ENCODE peak calls at places on chromosomes 13 and 19, in four cellular contexts. P, Q, F and O are unnamed samples.

GRCh38 chr13:102862624-102863210 is 16.9 kb downstream of the ERCC5 start:
- DNase-seq in F (no peak), Q (no peak), P (no peak), O (no peak)

GRCh38 chr13:106899444-106899843 is 331.5 kb upstream of the ARGLU1 start:
- DNase-seq in F (no peak), Q (no peak), P (no peak), O (no peak)

GRCh38 chr13:62846302-62846701 is 1430.7 kb upstream of the PCDH20 start:
- DNase-seq in P (no peak), F (no peak), Q (no peak), O (peak)

GRCh38 chr19:40091205-40092129 is 724 bp upstream of the ZNF780A start:
- DNase-seq in Q (no peak), P (no peak), F (no peak), O (no peak)

GRCh38 chr19:54434862-54435174 is 14.2 kb upstream of the LENG8 start:
- DNase-seq in P (no peak), Q (no peak), F (peak), O (no peak)

GRCh38 chr19:45507864-45508680 is 793 bp downstream of the VASP start:
- DNase-seq in P (peak), F (peak), Q (no peak), O (no peak)

GRCh38 chr13:40640845-40641458 is 25.5 kb downstream of the FOXO1 start:
- DNase-seq in P (no peak), Q (no peak), F (no peak), O (no peak)

GRCh38 chr13:55583953-55584593 is 1556.6 kb upstream of the PRR20A start:
- DNase-seq in Q (no peak), P (no peak), F (no peak), O (no peak)

GRCh38 chr13:29674532-29674931 is 79.0 kb upstream of the SLC7A1 start:
- DNase-seq in Q (no peak), F (no peak), P (no peak), O (no peak)

GRCh38 chr13:106052200-106052767 is 483.2 kb downstream of the EFNB2 start:
- DNase-seq in F (no peak), P (no peak), Q (no peak), O (peak)

GRCh38 chr13:30119476-30119875 is 187.9 kb downstream of the KATNAL1 start:
- DNase-seq in F (peak), Q (peak), P (peak), O (no peak)

GRCh38 chr13:49419292-49419691 is 24.6 kb downstream of the CAB39L start:
- DNase-seq in P (no peak), F (no peak), Q (no peak), O (no peak)

GRCh38 chr13:75544681-75545333 is 4.8 kb upstream of the UCHL3 start:
- DNase-seq in Q (peak), F (no peak), P (no peak), O (peak)

GRCh38 chr13:45411631-45412030 is 6.5 kb downstream of the SLC25A30 start:
- DNase-seq in F (no peak), P (no peak), Q (no peak), O (no peak)

GRCh38 chr19:1007399-1007745 is 7.2 kb downstream of the GRIN3B start:
- DNase-seq in F (no peak), Q (no peak), P (no peak), O (no peak)

GRCh38 chr19:13100871-13101589 is 1.6 kb downstream of the LYL1 start:
- DNase-seq in F (no peak), P (no peak), Q (no peak), O (no peak)

GRCh38 chr19:35666251-35666913 is at the start of gene UPK1A:
- DNase-seq in F (no peak), Q (no peak), P (no peak), O (no peak)

GRCh38 chr19:45251452-45252354 is 632 bp downstream of the MARK4 start:
- DNase-seq in F (no peak), Q (no peak), P (peak), O (no peak)

GRCh38 chr13:108214511-108215383 is 589 bp downstream of the LIG4 start:
- DNase-seq in F (no peak), P (peak), Q (no peak), O (no peak)

GRCh38 chr13:107157272-107157671 is 589.3 kb upstream of the ARGLU1 start:
- DNase-seq in Q (no peak), P (no peak), F (no peak), O (peak)

GRCh38 chr19:2199215-2199614 is 35.5 kb downstream of the DOT1L start:
- DNase-seq in P (peak), Q (no peak), F (no peak), O (no peak)
- H3K4me3 ChIP-seq in P (no peak), Q (no peak), F (no peak), O (no peak)

GRCh38 chr19:49690656-49691242 is at the start of gene CPT1C:
- DNase-seq in F (peak), Q (no peak), P (no peak), O (no peak)
- H3K4me3 ChIP-seq in F (peak), Q (peak), P (no peak), O (peak)

GRCh38 chr19:15900504-15900903 is 2.6 kb upstream of the CYP4F2 start:
- DNase-seq in P (no peak), F (no peak), Q (no peak), O (no peak)
- H3K4me3 ChIP-seq in P (no peak), F (no peak), Q (no peak), O (no peak)

DNA sequence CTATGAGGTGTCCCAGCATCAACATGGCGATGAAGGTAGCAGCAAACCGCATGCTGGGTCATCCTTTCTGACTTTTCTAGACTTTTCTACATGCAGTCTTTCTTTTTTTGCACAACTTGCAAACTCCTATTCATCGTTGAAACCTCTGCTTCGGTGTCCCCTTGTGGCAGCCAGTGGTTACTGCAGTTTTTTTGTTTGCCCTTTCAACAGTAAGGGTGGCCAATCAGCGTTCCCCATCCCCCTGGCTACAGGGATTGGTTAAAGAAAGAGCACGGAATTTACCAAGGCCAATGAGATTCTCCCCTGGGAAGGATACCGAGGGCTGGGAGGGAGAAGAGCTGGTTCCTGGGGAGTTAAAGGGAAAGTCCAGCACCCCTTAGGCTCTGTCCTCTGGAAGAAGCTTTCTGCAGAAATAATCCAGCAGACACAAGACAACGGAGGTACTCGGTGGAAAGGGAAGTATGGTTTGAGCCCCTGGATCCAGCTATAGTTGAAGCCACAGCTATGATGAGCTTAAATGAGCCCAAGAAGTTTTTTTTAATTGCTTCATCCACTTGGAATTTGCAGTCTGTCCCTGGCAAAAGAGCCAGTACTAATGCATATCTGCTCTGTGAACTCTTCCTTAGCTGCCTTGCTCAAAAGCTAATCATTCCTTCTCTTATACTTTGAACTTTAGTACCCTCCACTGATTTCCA is 5.6 kb upstream of the LSM4 start:
- DNase-seq in P (peak), F (peak), Q (peak), O (peak)
- H3K4me3 ChIP-seq in P (peak), F (peak), Q (peak), O (peak)

DNA sequence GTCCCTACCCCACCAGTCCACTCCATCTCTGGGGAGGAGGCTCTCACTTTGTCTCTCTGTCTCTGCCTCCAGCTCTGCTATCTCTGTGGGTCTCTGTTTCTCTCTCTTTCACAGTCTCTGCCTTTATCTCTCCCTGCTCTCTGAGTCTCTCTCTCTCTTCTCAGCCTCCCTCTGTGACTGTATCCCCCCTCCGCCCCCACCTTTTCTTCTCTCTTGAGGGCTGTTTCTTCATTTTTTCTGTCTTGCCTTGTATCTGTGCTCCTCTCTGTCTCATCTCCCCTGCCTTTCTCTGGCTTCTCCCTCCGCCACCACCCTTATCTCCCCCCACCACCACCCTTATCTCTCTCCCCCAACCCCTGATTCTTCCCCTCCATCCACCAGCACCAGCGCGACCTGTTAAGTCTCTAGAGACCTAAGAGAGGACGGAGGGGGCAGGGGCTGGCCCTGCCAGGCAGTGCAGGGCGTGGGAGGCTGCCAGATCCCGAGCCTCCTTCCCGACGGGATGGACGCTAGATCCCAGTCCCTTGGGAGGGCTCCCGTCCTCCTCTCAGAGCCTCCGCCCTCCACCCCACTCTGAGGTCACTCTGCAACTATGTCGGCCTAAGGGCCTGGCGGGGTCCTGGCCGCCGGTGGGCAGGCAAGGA is 1.0 kb downstream of the AXL start:
- DNase-seq in F (no peak), P (no peak), Q (no peak), O (no peak)
- H3K4me3 ChIP-seq in F (no peak), P (no peak), Q (peak), O (peak)